ENCODE peak calls at places on chromosomes 4 and X, in ten cellular contexts. D is non-pigmented ciliary epithelial cell; J is HCT116; L is activated CD4-positive, alpha-beta T cell treated with anti-CD3 and anti-CD28 coated beads, Interleukin-2, amount 50 U/mL, for 48 hours; O is WERI-Rb-1; T is activated naive CD4-positive, alpha-beta T cell; R is NB4; Y is GM04504; I is hepatocyte; X is activated T-cell treated with anti-CD3 and anti-CD28 coated beads for 48 hours. N is an unnamed sample.
A peak's percentile ranks its signal among the peaks of the same experiment; 100 is the strongest.

GRCh38 chr4:11592276-11592675 is 163.6 kb upstream of the HS3ST1 start:
- DNase-seq in I (no peak), T (no peak), R (no peak), L (no peak), Y (no peak), X (no peak), J (no peak), O (no peak), D (no peak), N (peak; percentile 23)

GRCh38 chr4:121096629-121097028 is 24.3 kb upstream of the NDNF start:
- DNase-seq in T (no peak), R (peak; percentile 28), L (no peak), Y (peak; percentile 18), J (peak; percentile 24), X (no peak), I (peak; percentile 26), O (no peak), D (no peak), N (peak; percentile 60)

GRCh38 chr4:134201216-134202098 is at the start of gene PABPC4L:
- DNase-seq in J (no peak), Y (peak; percentile 50), T (no peak), R (no peak), D (peak; percentile 47), X (no peak), O (peak; percentile 36), L (no peak), I (peak; percentile 57), N (peak; percentile 62)

GRCh38 chr4:87299898-87300297 is 22.8 kb downstream of the HSD17B13 start:
- DNase-seq in D (no peak), Y (no peak), J (no peak), X (no peak), I (no peak), O (no peak), T (no peak), L (no peak), R (no peak), N (no peak)

GRCh38 chrX:105191878-105192277 is 28.6 kb downstream of the TEX13A start:
- DNase-seq in R (peak; percentile 3), J (no peak), I (peak; percentile 37), Y (no peak), X (no peak), D (no peak), T (no peak), O (peak; percentile 25), L (no peak), N (peak; percentile 67)

GRCh38 chr4:85107553-85107952 is 141.1 kb upstream of the WDFY3 start:
- DNase-seq in I (no peak), Y (no peak), T (no peak), O (no peak), X (no peak), R (no peak), L (no peak), D (no peak), J (no peak), N (no peak)

GRCh38 chrX:1400049-1400448 is 8.1 kb upstream of the SLC25A6 start:
- DNase-seq in D (no peak), O (no peak), R (no peak), X (no peak), T (no peak), L (no peak), I (no peak), Y (no peak), J (no peak), N (no peak)

GRCh38 chr4:117941611-117942010 is 92.7 kb upstream of the NDST3 start:
- DNase-seq in X (no peak), O (peak; percentile 97), D (no peak), Y (no peak), J (no peak), R (no peak), T (no peak), I (no peak), L (no peak), N (no peak)

GRCh38 chr4:119525005-119525749 is 103.4 kb downstream of the PDE5A start:
- DNase-seq in D (peak; percentile 87), J (no peak), X (no peak), O (no peak), L (no peak), T (no peak), I (no peak), R (no peak), Y (peak; percentile 38), N (no peak)

GRCh38 chr4:174697164-174697563 is 131.9 kb downstream of the GLRA3 start:
- DNase-seq in I (no peak), O (no peak), Y (peak; percentile 34), D (no peak), L (no peak), J (no peak), X (no peak), R (peak; percentile 1), T (no peak), N (no peak)

GRCh38 chr4:165016971-165017370 is 14.8 kb upstream of the TRIM60 start:
- DNase-seq in O (peak; percentile 61), T (no peak), Y (no peak), L (no peak), X (no peak), R (peak; percentile 15), D (no peak), I (no peak), J (peak; percentile 32), N (peak; percentile 40)

GRCh38 chr4:16199132-16199531 is 27.1 kb downstream of the TAPT1 start:
- DNase-seq in O (no peak), I (peak; percentile 40), L (no peak), D (no peak), X (no peak), J (no peak), R (peak; percentile 46), T (no peak), Y (no peak), N (peak; percentile 76)

GRCh38 chrX:3191821-3192220 is 150.6 kb downstream of the ARSF start:
- DNase-seq in I (no peak), X (no peak), D (no peak), R (no peak), L (no peak), Y (no peak), T (no peak), J (no peak), O (no peak), N (no peak)

GRCh38 chr4:112650332-112650731 is 13.4 kb downstream of the LARP7 start:
- DNase-seq in Y (no peak), R (no peak), X (no peak), D (no peak), O (no peak), T (no peak), L (no peak), J (no peak), I (no peak), N (no peak)

GRCh38 chr4:99587803-99588202 is 13.2 kb downstream of the MTTP start:
- DNase-seq in L (no peak), J (no peak), R (no peak), I (no peak), X (no peak), Y (no peak), T (no peak), D (no peak), O (no peak), N (no peak)

GRCh38 chr4:123096038-123096437 is 173.6 kb upstream of the NUDT6 start:
- DNase-seq in Y (no peak), T (no peak), I (no peak), O (no peak), J (peak; percentile 18), X (no peak), D (no peak), R (peak; percentile 39), L (no peak), N (peak; percentile 22)

GRCh38 chrX:22032084-22032483 is at the start of gene PHEX:
- DNase-seq in X (no peak), L (no peak), R (peak; percentile 10), J (no peak), I (no peak), T (no peak), O (no peak), Y (no peak), D (no peak), N (no peak)

GRCh38 chrX:146481735-146482134 is 327.8 kb upstream of the CXorf51B start:
- DNase-seq in R (no peak), J (no peak), I (no peak), Y (no peak), O (peak; percentile 7), T (no peak), D (no peak), X (no peak), L (no peak), N (peak; percentile 12)

GRCh38 chr4:55074386-55074785 is 51.0 kb downstream of the KDR start:
- DNase-seq in Y (no peak), L (no peak), D (peak; percentile 80), J (no peak), X (no peak), I (peak; percentile 66), O (no peak), R (no peak), T (no peak), N (no peak)

GRCh38 chrX:65581661-65582339 is 47.2 kb upstream of the LAS1L start:
- DNase-seq in I (peak; percentile 73), T (peak; percentile 17), O (peak; percentile 50), L (peak; percentile 37), J (peak; percentile 48), Y (peak; percentile 42), D (no peak), R (peak; percentile 78), X (peak; percentile 23), N (peak; percentile 68)

GRCh38 chr4:45442466-45442865 is 681.4 kb downstream of the GABRG1 start:
- DNase-seq in R (peak; percentile 11), T (no peak), I (peak; percentile 34), L (no peak), Y (no peak), X (no peak), O (peak; percentile 48), D (no peak), J (no peak), N (peak; percentile 71)

GRCh38 chr4:6085943-6086628 is 67.9 kb upstream of the C4orf50 start:
- DNase-seq in J (no peak), Y (no peak), L (no peak), O (no peak), T (no peak), R (no peak), X (no peak), D (no peak), I (no peak), N (no peak)

GRCh38 chrX:134600714-134601113 is 57.6 kb downstream of the PLAC1 start:
- DNase-seq in R (peak; percentile 71), O (no peak), D (no peak), Y (no peak), L (no peak), X (no peak), I (no peak), J (peak; percentile 46), T (no peak), N (no peak)

GRCh38 chrX:54063361-54063760 is 19.1 kb upstream of the PHF8 start:
- DNase-seq in I (no peak), T (no peak), O (no peak), L (no peak), R (no peak), Y (no peak), J (no peak), X (no peak), D (no peak), N (no peak)

GRCh38 chr4:126766266-126766665 is 866.5 kb upstream of the INTU start:
- DNase-seq in O (no peak), R (no peak), L (no peak), T (no peak), X (no peak), Y (no peak), J (no peak), D (no peak), I (no peak), N (no peak)

GRCh38 chr4:177339794-177340374 is 30.2 kb downstream of the NEIL3 start:
- DNase-seq in I (peak; percentile 34), T (no peak), X (no peak), J (peak; percentile 4), D (no peak), O (no peak), Y (peak; percentile 19), L (no peak), R (peak; percentile 54), N (peak; percentile 40)

GRCh38 chrX:107107459-107107858 is 11.2 kb downstream of the RBM41 start:
- DNase-seq in R (no peak), X (no peak), O (no peak), Y (no peak), J (no peak), L (no peak), T (no peak), I (no peak), D (peak; percentile 4), N (no peak)

GRCh38 chrX:128020701-128021100 is 31.5 kb downstream of the ACTRT1 start:
- DNase-seq in I (peak; percentile 48), D (peak; percentile 23), T (no peak), L (no peak), J (no peak), O (no peak), R (peak; percentile 2), X (no peak), Y (no peak), N (peak; percentile 75)